ENCODE peak calls at places on chromosome 16, in seven cellular contexts. One of them, this sample, is unnamed.

GRCh38 chr16:22250522-22250921 is 44.4 kb downstream of the EEF2K start:
- DNase-seq in SK-N-SH: no peak
- DNase-seq in K562: peak
- DNase-seq in GM12891: no peak
- DNase-seq in H1: no peak
- DNase-seq in HepG2: no peak
- DNase-seq in GM12878: no peak
- DNase-seq in this sample: no peak

GRCh38 chr16:67181346-67181745 is 2.4 kb downstream of the MATCAP1 start:
- DNase-seq in K562: no peak
- DNase-seq in SK-N-SH: no peak
- DNase-seq in H1: no peak
- DNase-seq in HepG2: no peak
- DNase-seq in GM12878: no peak
- DNase-seq in GM12891: no peak
- DNase-seq in this sample: no peak

GRCh38 chr16:10895053-10895946 is 18.3 kb downstream of the CIITA start:
- DNase-seq in HepG2: peak
- DNase-seq in K562: peak
- DNase-seq in SK-N-SH: no peak
- DNase-seq in GM12891: no peak
- DNase-seq in GM12878: no peak
- DNase-seq in H1: peak
- DNase-seq in this sample: no peak

GRCh38 chr16:23301251-23302044 is 654 bp upstream of the SCNN1B start:
- DNase-seq in K562: no peak
- DNase-seq in GM12891: no peak
- DNase-seq in HepG2: no peak
- DNase-seq in H1: no peak
- DNase-seq in SK-N-SH: no peak
- DNase-seq in GM12878: no peak
- DNase-seq in this sample: no peak

GRCh38 chr16:3050487-3050886 is 4.1 kb downstream of the MMP25 start:
- DNase-seq in HepG2: no peak
- DNase-seq in GM12891: no peak
- DNase-seq in H1: no peak
- DNase-seq in SK-N-SH: no peak
- DNase-seq in K562: no peak
- DNase-seq in GM12878: no peak
- DNase-seq in this sample: no peak

GRCh38 chr16:89122322-89122831 is 28.7 kb downstream of the ACSF3 start:
- DNase-seq in GM12878: no peak
- DNase-seq in K562: no peak
- DNase-seq in HepG2: no peak
- DNase-seq in GM12891: peak
- DNase-seq in SK-N-SH: no peak
- DNase-seq in H1: no peak
- DNase-seq in this sample: peak

GRCh38 chr16:71373073-71373472 is 14.6 kb downstream of the CALB2 start:
- DNase-seq in H1: no peak
- DNase-seq in K562: no peak
- DNase-seq in GM12878: no peak
- DNase-seq in HepG2: no peak
- DNase-seq in GM12891: no peak
- DNase-seq in SK-N-SH: no peak
- DNase-seq in this sample: no peak

GRCh38 chr16:66728117-66728787 is 23.2 kb downstream of the DYNC1LI2 start:
- DNase-seq in GM12878: no peak
- DNase-seq in GM12891: no peak
- DNase-seq in HepG2: peak
- DNase-seq in K562: peak
- DNase-seq in SK-N-SH: peak
- DNase-seq in H1: no peak
- DNase-seq in this sample: no peak

GRCh38 chr16:57060323-57061083 is 31.9 kb upstream of the CPNE2 start:
- DNase-seq in GM12891: no peak
- DNase-seq in H1: no peak
- DNase-seq in GM12878: no peak
- DNase-seq in HepG2: no peak
- DNase-seq in K562: no peak
- DNase-seq in SK-N-SH: peak
- DNase-seq in this sample: no peak

GRCh38 chr16:19203374-19203966 is 35.4 kb downstream of the SYT17 start:
- DNase-seq in GM12878: peak
- DNase-seq in GM12891: no peak
- DNase-seq in HepG2: no peak
- DNase-seq in K562: no peak
- DNase-seq in H1: no peak
- DNase-seq in SK-N-SH: no peak
- DNase-seq in this sample: no peak

GRCh38 chr16:75062135-75062943 is 54.2 kb downstream of the LDHD start:
- DNase-seq in K562: peak
- DNase-seq in HepG2: no peak
- DNase-seq in GM12878: no peak
- DNase-seq in SK-N-SH: no peak
- DNase-seq in H1: no peak
- DNase-seq in GM12891: no peak
- DNase-seq in this sample: no peak

GRCh38 chr16:72295914-72296313 is 124.0 kb upstream of the PMFBP1 start:
- DNase-seq in GM12878: no peak
- DNase-seq in H1: no peak
- DNase-seq in SK-N-SH: no peak
- DNase-seq in HepG2: no peak
- DNase-seq in GM12891: no peak
- DNase-seq in K562: no peak
- DNase-seq in this sample: no peak

GRCh38 chr16:60655514-60656153 is 1380.6 kb downstream of the CDH8 start:
- DNase-seq in H1: no peak
- DNase-seq in HepG2: no peak
- DNase-seq in K562: no peak
- DNase-seq in GM12878: no peak
- DNase-seq in GM12891: no peak
- DNase-seq in SK-N-SH: no peak
- DNase-seq in this sample: no peak

GRCh38 chr16:86257546-86257945 is 252.8 kb upstream of the FOXF1 start:
- DNase-seq in K562: no peak
- DNase-seq in GM12878: no peak
- DNase-seq in GM12891: no peak
- DNase-seq in H1: no peak
- DNase-seq in HepG2: no peak
- DNase-seq in SK-N-SH: no peak
- DNase-seq in this sample: no peak

GRCh38 chr16:76639685-76640289 is 362.6 kb downstream of the CNTNAP4 start:
- DNase-seq in GM12891: no peak
- DNase-seq in H1: peak
- DNase-seq in SK-N-SH: peak
- DNase-seq in K562: peak
- DNase-seq in HepG2: peak
- DNase-seq in GM12878: no peak
- DNase-seq in this sample: no peak

GRCh38 chr16:75310541-75310940 is 59.1 kb upstream of the BCAR1 start:
- DNase-seq in H1: no peak
- DNase-seq in SK-N-SH: no peak
- DNase-seq in GM12878: no peak
- DNase-seq in GM12891: no peak
- DNase-seq in K562: no peak
- DNase-seq in HepG2: no peak
- DNase-seq in this sample: no peak

GRCh38 chr16:88705076-88705684 is 1.0 kb downstream of the RNF166 start:
- DNase-seq in GM12878: no peak
- DNase-seq in HepG2: no peak
- DNase-seq in SK-N-SH: no peak
- DNase-seq in GM12891: no peak
- DNase-seq in K562: no peak
- DNase-seq in H1: no peak
- DNase-seq in this sample: no peak

GRCh38 chr16:81493755-81494433 is 49.3 kb downstream of the CMIP start:
- DNase-seq in GM12891: no peak
- DNase-seq in H1: peak
- DNase-seq in HepG2: peak
- DNase-seq in K562: peak
- DNase-seq in SK-N-SH: no peak
- DNase-seq in GM12878: no peak
- DNase-seq in this sample: no peak

DNA sequence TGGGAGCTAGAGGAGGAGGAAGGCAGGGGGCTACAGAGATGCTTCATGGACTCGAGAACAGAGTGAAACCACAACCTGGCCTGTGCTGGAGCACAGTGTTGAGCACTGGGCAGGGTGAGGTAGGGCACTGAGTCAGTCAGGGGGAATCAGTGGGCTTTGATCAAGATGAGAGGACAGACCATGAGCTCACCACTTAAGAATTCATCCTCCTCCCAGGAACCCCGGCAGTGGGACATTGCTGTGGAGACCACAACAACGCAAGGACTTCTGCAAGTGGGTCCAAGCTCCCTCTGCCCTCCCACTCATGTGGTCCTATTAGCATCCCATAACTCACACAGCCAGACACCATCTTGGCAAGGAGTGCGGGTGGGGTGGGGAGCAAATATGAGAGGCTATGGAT is 1.7 kb upstream of the CES5A start:
- DNase-seq in H1: no peak
- DNase-seq in SK-N-SH: no peak
- DNase-seq in GM12878: no peak
- DNase-seq in GM12891: no peak
- DNase-seq in HepG2: no peak
- DNase-seq in K562: no peak
- DNase-seq in this sample: no peak
- TF ChIP-seq TAF1 in H1: no peak
- TF ChIP-seq TAF1 in SK-N-SH: no peak
- TF ChIP-seq TAF1 in GM12878: no peak
- TF ChIP-seq TAF1 in GM12891: no peak
- TF ChIP-seq TAF1 in HepG2: no peak
- TF ChIP-seq TAF1 in K562: no peak
- TF ChIP-seq TAF1 in this sample: no peak

GRCh38 chr16:51153275-51153991 is 2.4 kb upstream of the SALL1 start:
- DNase-seq in HepG2: no peak
- DNase-seq in H1: no peak
- DNase-seq in K562: no peak
- DNase-seq in GM12891: no peak
- DNase-seq in SK-N-SH: peak
- DNase-seq in GM12878: no peak
- DNase-seq in this sample: no peak

GRCh38 chr16:51155901-51156810 is 5.1 kb upstream of the SALL1 start:
- DNase-seq in H1: no peak
- DNase-seq in GM12878: no peak
- DNase-seq in SK-N-SH: peak
- DNase-seq in HepG2: no peak
- DNase-seq in GM12891: no peak
- DNase-seq in K562: no peak
- DNase-seq in this sample: no peak

GRCh38 chr16:51155199-51155607 is 4.1 kb upstream of the SALL1 start:
- DNase-seq in GM12891: no peak
- DNase-seq in H1: no peak
- DNase-seq in HepG2: no peak
- DNase-seq in K562: no peak
- DNase-seq in GM12878: no peak
- DNase-seq in SK-N-SH: peak
- DNase-seq in this sample: no peak

GRCh38 chr16:51152691-51153261 is 1.7 kb upstream of the SALL1 start:
- DNase-seq in H1: no peak
- DNase-seq in SK-N-SH: peak
- DNase-seq in K562: no peak
- DNase-seq in GM12891: no peak
- DNase-seq in GM12878: no peak
- DNase-seq in HepG2: no peak
- DNase-seq in this sample: no peak

DNA sequence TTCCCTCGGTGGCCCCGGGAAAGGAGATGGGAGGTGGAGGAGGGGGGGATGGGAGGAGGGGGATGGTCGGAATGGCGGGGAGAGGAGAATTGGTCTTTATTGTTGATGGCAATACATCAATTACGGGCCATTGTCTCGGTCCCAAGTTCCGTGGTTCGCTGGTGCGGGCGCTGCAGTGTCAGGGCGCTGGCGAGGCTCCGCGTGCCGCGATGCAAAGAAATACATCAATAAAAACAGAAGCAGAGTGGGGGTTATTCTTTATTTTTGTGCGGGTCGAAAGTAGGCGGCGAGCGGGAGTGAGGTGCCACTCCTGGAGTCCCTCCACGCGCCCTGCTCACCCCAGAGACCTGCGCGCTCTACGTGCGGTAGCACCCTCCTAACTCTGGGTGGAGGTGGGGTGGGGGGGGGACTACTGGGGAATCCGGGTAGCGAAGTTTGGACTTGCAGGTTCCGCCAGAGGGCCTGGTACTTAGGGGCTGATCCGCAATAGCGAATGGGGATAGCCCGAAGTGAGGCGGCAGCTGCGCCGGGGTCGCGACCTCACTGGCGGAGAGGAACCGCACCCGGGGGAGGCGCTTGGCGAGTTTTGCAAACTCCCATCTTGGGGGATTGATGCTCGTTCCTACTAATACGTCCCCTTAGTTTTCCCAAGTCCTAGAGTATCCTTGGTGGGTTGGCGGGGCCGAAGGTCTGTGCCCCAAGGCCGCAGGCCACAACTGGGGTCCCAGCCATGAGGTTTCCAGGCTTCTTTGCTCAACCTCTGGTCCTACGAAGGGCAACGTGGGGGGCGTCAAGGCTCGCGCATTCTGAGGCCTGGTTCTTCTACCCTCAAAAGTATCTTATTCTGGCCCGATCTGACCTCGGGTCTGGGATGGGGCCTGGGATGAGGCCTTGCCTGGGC is 3.5 kb upstream of the SALL1 start:
- DNase-seq in SK-N-SH: peak
- DNase-seq in K562: no peak
- DNase-seq in GM12891: no peak
- DNase-seq in GM12878: no peak
- DNase-seq in H1: no peak
- DNase-seq in HepG2: no peak
- DNase-seq in this sample: no peak
- TF ChIP-seq TAF1 in SK-N-SH: no peak
- TF ChIP-seq TAF1 in K562: no peak
- TF ChIP-seq TAF1 in GM12891: no peak
- TF ChIP-seq TAF1 in GM12878: no peak
- TF ChIP-seq TAF1 in H1: no peak
- TF ChIP-seq TAF1 in HepG2: no peak
- TF ChIP-seq TAF1 in this sample: no peak

DNA sequence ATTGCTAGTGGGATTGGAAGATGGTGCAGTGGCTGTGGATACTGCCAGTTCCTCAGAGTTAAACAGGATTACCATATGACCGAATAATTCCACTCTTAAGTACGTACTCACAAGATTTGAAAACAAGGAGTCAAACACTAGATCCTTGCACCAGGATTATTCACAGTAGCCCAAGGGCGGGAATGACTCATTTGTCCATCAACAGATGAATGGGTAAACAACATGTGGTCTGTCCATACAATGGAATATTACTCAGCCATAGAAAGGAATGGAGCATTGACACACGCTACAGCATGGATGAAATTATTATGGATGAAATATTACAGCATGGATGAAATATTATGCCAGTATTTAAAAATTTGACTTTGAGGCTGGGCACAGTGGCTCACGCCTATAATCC is 9.1 kb upstream of the MAPK8IP3 start:
- DNase-seq in H1: no peak
- DNase-seq in K562: no peak
- DNase-seq in GM12878: no peak
- DNase-seq in HepG2: no peak
- DNase-seq in GM12891: no peak
- DNase-seq in SK-N-SH: no peak
- DNase-seq in this sample: no peak
- TF ChIP-seq TAF1 in H1: no peak
- TF ChIP-seq TAF1 in K562: no peak
- TF ChIP-seq TAF1 in GM12878: no peak
- TF ChIP-seq TAF1 in HepG2: no peak
- TF ChIP-seq TAF1 in GM12891: no peak
- TF ChIP-seq TAF1 in SK-N-SH: no peak
- TF ChIP-seq TAF1 in this sample: no peak

GRCh38 chr16:5257462-5257861 is 159.9 kb upstream of the EEF2KMT start:
- DNase-seq in HepG2: no peak
- DNase-seq in SK-N-SH: no peak
- DNase-seq in K562: no peak
- DNase-seq in GM12891: no peak
- DNase-seq in GM12878: no peak
- DNase-seq in H1: no peak
- DNase-seq in this sample: no peak
- TF ChIP-seq TAF1 in HepG2: no peak
- TF ChIP-seq TAF1 in SK-N-SH: no peak
- TF ChIP-seq TAF1 in K562: no peak
- TF ChIP-seq TAF1 in GM12891: no peak
- TF ChIP-seq TAF1 in GM12878: no peak
- TF ChIP-seq TAF1 in H1: no peak
- TF ChIP-seq TAF1 in this sample: no peak